ENCODE peak calls at places on chromosomes 3 and 15, in nine cellular contexts. C is body of pancreas, G is retinal pigment epithelial cell, S is upper lobe of left lung, I is kidney, U is psoas muscle, K is cardiac muscle cell, J is glutamatergic neuron, Y is astrocyte of the spinal cord. O is an unnamed sample.
A peak's percentile ranks its signal among the peaks of the same experiment; 100 is the strongest.

GRCh38 chr3:18086078-18086477 is 339.1 kb downstream of the SATB1 start:
- DNase-seq in S (no peak), Y (no peak), G (no peak), K (no peak), J (peak; percentile 40), U (no peak), C (no peak), I (no peak), O (no peak)

GRCh38 chr3:125313060-125313635 is 62.0 kb downstream of the ZNF148 start:
- DNase-seq in K (no peak), S (no peak), C (no peak), Y (peak; percentile 23), G (no peak), J (no peak), U (no peak), I (no peak), O (no peak)

GRCh38 chr15:40770147-40770721 is 454 bp downstream of the C15orf62 start:
- DNase-seq in U (no peak), Y (peak; percentile 24), K (no peak), J (peak; percentile 78), S (peak; percentile 85), G (no peak), C (no peak), I (peak; percentile 74), O (no peak)

GRCh38 chr15:31843426-31844055 is 186.8 kb upstream of the CHRNA7 start:
- DNase-seq in G (no peak), K (no peak), U (no peak), J (no peak), Y (no peak), S (no peak), I (no peak), C (no peak), O (no peak)

GRCh38 chr3:183975981-183976662 is 41.6 kb downstream of the ABCC5 start:
- DNase-seq in S (no peak), J (no peak), I (no peak), C (no peak), U (no peak), K (peak; percentile 16), Y (peak; percentile 56), G (peak; percentile 26), O (no peak)

GRCh38 chr15:22963546-22964125 is 16.5 kb downstream of the CYFIP1 start:
- DNase-seq in Y (no peak), C (no peak), I (no peak), G (no peak), U (peak; percentile 26), J (no peak), S (peak; percentile 57), K (no peak), O (no peak)

GRCh38 chr3:146139586-146140110 is 21.3 kb downstream of the PLOD2 start:
- DNase-seq in S (no peak), J (no peak), G (no peak), U (no peak), C (no peak), I (no peak), Y (no peak), K (no peak), O (no peak)

GRCh38 chr3:106729481-106729880 is 647.8 kb upstream of the CCDC54 start:
- DNase-seq in S (no peak), G (no peak), U (no peak), I (no peak), K (peak; percentile 13), C (no peak), J (no peak), Y (no peak), O (no peak)

GRCh38 chr15:40928975-40929729 is at the start of gene DLL4:
- DNase-seq in K (peak; percentile 50), G (no peak), Y (peak; percentile 30), U (peak; percentile 79), C (peak; percentile 68), I (peak; percentile 90), S (peak; percentile 94), J (peak; percentile 83), O (no peak)

GRCh38 chr3:54830658-54831057 is 97.2 kb downstream of the LRTM1 start:
- DNase-seq in I (no peak), S (no peak), C (peak; percentile 10), J (peak; percentile 37), K (peak; percentile 6), U (no peak), G (no peak), Y (peak; percentile 26), O (no peak)

GRCh38 chr3:4343258-4343657 is 40.1 kb downstream of the SETMAR start:
- DNase-seq in J (no peak), K (no peak), S (no peak), I (no peak), Y (peak; percentile 68), C (no peak), G (no peak), U (no peak), O (no peak)

GRCh38 chr15:47674576-47675232 is 42.6 kb upstream of the SEMA6D start:
- DNase-seq in S (no peak), Y (no peak), K (no peak), I (no peak), J (no peak), G (no peak), U (no peak), C (no peak), O (no peak)

GRCh38 chr15:101526890-101527289 is 37.4 kb upstream of the PCSK6 start:
- DNase-seq in G (no peak), K (no peak), C (no peak), J (no peak), Y (no peak), S (no peak), U (no peak), I (no peak), O (no peak)

GRCh38 chr3:39469258-39469657 is 1.8 kb downstream of the MOBP start:
- DNase-seq in Y (no peak), K (no peak), C (no peak), U (no peak), S (no peak), J (no peak), I (no peak), G (no peak), O (no peak)

GRCh38 chr3:39466988-39467387 is 492 bp upstream of the MOBP start:
- DNase-seq in U (no peak), K (no peak), G (no peak), I (no peak), C (no peak), J (no peak), Y (no peak), S (no peak), O (no peak)

GRCh38 chr3:39469945-39470344 is 2.5 kb downstream of the MOBP start:
- DNase-seq in I (no peak), G (no peak), C (no peak), S (no peak), K (no peak), J (no peak), U (no peak), Y (no peak), O (no peak)

GRCh38 chr3:39467394-39468107 is at the start of gene MOBP:
- DNase-seq in Y (no peak), G (no peak), I (no peak), C (no peak), J (no peak), U (no peak), K (no peak), S (no peak), O (no peak)

GRCh38 chr3:39468108-39468436 is 592 bp downstream of the MOBP start:
- DNase-seq in K (no peak), J (no peak), G (no peak), S (no peak), Y (no peak), C (no peak), I (no peak), U (no peak), O (no peak)
- TF ChIP-seq CTCF in K (no peak), J (peak; percentile 16), G (no peak), S (no peak), Y (no peak), C (no peak), I (no peak), U (no peak), O (no peak)

GRCh38 chr3:178325330-178325729 is 210.9 kb upstream of the KCNMB2 start:
- DNase-seq in C (no peak), J (no peak), I (no peak), S (no peak), K (peak; percentile 78), G (peak; percentile 13), U (no peak), Y (peak; percentile 77), O (no peak)
- TF ChIP-seq CTCF in C (peak; percentile 58), J (peak; percentile 33), I (peak; percentile 28), S (peak; percentile 38), K (peak; percentile 50), G (peak; percentile 36), U (peak; percentile 51), Y (peak; percentile 41), O (no peak)

GRCh38 chr3:40971191-40972168 is 227.8 kb upstream of the CTNNB1 start:
- DNase-seq in G (peak; percentile 29), Y (peak; percentile 99), S (no peak), C (peak; percentile 69), U (peak; percentile 68), J (no peak), I (peak; percentile 82), K (peak; percentile 96), O (peak; percentile 25)
- TF ChIP-seq CTCF in G (no peak), Y (peak; percentile 10), S (peak; percentile 39), C (peak; percentile 41), U (no peak), J (no peak), I (peak; percentile 1), K (no peak), O (no peak)

GRCh38 chr15:66095871-66096710 is 157.5 kb downstream of the MEGF11 start:
- DNase-seq in K (no peak), G (no peak), Y (no peak), J (peak; percentile 81), I (no peak), C (no peak), S (no peak), U (no peak), O (no peak)
- TF ChIP-seq CTCF in K (no peak), G (no peak), Y (no peak), J (no peak), I (no peak), C (no peak), S (no peak), U (no peak), O (no peak)

DNA sequence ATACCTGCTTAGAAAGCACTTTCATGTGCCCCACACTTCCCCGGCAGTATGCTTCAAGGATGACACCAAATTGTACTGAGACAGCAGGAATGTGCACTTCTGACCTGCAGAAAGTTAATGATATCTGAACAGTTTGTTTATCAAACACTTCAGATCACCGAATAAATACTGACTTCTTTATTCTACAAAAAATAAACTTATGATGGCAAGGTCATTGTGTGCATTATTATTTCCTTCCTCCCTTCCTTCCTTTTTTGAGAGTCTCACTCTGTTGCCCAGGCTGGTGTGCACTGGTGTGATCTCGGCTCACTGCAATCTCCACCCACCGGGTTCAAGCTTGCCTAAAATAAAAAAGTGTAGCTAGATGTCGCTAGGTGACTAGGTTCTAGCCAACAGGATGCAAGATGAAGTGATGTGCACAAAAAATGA is 80.3 kb downstream of the FAIM start:
- DNase-seq in K (no peak), G (no peak), Y (no peak), I (no peak), C (no peak), S (no peak), U (no peak), J (no peak), O (no peak)
- TF ChIP-seq CTCF in K (no peak), G (no peak), Y (no peak), I (no peak), C (peak; percentile 16), S (no peak), U (no peak), J (no peak), O (no peak)